ENCODE peak calls at places on chromosomes 5 and 9, in ten cellular contexts. G, Q, E, H, J, Y, X, I, R and F are unnamed samples.
A peak's percentile ranks its signal among the peaks of the same experiment; 100 is the strongest.

GRCh38 chr5:179288101-179288808 is 57.0 kb downstream of the ADAMTS2 start:
- DNase-seq in J (no peak), I (no peak), Y (peak; percentile 28), X (no peak), R (no peak), Q (no peak), E (no peak), H (no peak), G (no peak), F (peak; percentile 86)

GRCh38 chr9:87862536-87863268 is 20.0 kb upstream of the SPATA31E1 start:
- DNase-seq in I (peak; percentile 73), G (no peak), Y (no peak), H (peak; percentile 76), J (peak; percentile 88), X (no peak), E (no peak), Q (no peak), R (no peak), F (no peak)

GRCh38 chr9:2164268-2164667 is 149.1 kb downstream of the SMARCA2 start:
- DNase-seq in Y (no peak), G (no peak), J (no peak), E (no peak), Q (no peak), R (no peak), I (no peak), X (no peak), H (no peak), F (no peak)

GRCh38 chr5:174505621-174506020 is 218.8 kb upstream of the MSX2 start:
- DNase-seq in Q (no peak), I (peak; percentile 82), J (peak; percentile 60), R (no peak), G (no peak), X (no peak), E (no peak), H (no peak), Y (no peak), F (no peak)

GRCh38 chr5:169307648-169308047 is 6.7 kb upstream of the SLIT3 start:
- DNase-seq in Q (no peak), I (no peak), G (no peak), X (no peak), E (no peak), R (no peak), Y (no peak), J (no peak), H (no peak), F (no peak)

GRCh38 chr5:53568868-53569267 is 8.4 kb downstream of the NDUFS4 start:
- DNase-seq in Y (no peak), X (no peak), J (peak; percentile 23), H (no peak), Q (no peak), R (no peak), I (no peak), E (no peak), G (no peak), F (no peak)

GRCh38 chr5:142152383-142152730 is 43.8 kb downstream of the NDFIP1 start:
- DNase-seq in I (peak; percentile 13), Q (peak; percentile 85), J (peak; percentile 40), R (no peak), H (no peak), E (no peak), Y (no peak), X (no peak), G (no peak), F (no peak)

GRCh38 chr9:108897324-108898096 is 35.4 kb downstream of the ACTL7A start:
- DNase-seq in H (no peak), G (no peak), J (no peak), I (no peak), Q (no peak), X (no peak), R (no peak), Y (no peak), E (no peak), F (no peak)

GRCh38 chr5:143237664-143238063 is 165.8 kb downstream of the NR3C1 start:
- DNase-seq in Y (no peak), J (no peak), Q (no peak), R (no peak), X (no peak), G (no peak), E (no peak), I (no peak), H (no peak), F (no peak)

GRCh38 chr5:90994796-90995195 is 388.3 kb downstream of the ARRDC3 start:
- DNase-seq in H (no peak), E (no peak), Q (no peak), I (no peak), G (no peak), R (no peak), J (no peak), X (no peak), Y (no peak), F (no peak)

GRCh38 chr9:14251146-14252071 is 62.5 kb downstream of the NFIB start:
- DNase-seq in I (peak; percentile 92), J (peak; percentile 68), X (peak; percentile 96), Y (peak; percentile 79), G (peak; percentile 87), E (peak; percentile 76), R (peak; percentile 90), H (no peak), Q (peak; percentile 65), F (peak; percentile 76)

DNA sequence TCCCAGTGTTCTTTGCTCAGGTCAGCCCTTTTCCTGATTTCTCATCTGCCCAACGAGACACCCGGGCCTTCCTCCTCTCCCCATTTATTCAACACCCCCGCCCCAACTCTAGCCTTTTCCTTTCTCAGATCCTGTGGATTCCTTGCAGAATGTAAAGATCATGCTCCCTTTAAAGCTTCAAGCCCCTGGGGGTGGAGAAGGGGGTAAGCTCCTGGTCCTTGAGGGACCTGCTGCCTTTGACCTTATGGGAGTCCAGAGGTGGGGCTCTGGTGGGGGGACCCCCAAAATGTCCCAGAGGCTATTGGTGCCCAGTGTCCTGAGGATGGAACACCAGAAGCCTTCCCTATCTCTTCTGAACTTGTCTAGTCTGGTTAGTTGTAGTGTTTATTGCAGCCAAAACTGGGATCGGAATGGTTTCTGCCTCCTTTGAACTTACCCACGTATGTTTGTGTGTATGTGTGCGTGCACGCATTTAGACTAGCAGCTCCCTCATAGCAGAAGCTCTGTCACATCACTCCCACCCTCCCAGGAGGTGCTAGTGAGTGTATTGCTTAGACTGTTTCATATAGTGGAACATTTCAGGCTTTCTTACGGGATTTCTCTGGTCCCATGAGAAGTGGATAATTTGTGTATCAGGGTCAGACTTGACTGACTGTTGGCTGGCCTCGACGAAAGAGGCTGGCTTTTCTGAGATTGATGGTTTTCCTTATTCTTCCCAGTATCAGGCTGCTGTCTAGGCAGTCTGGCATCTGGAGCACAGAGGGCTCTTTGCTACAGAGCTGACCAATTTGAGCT is 1.1 kb downstream of the GALNT10 start:
- DNase-seq in Y (no peak), G (no peak), X (no peak), R (no peak), E (no peak), I (no peak), H (no peak), J (peak; percentile 59), Q (no peak), F (no peak)
- H3K4me3 ChIP-seq in Y (peak overlapping the region; percentile 90), G (peak overlapping the region; percentile 88), X (no peak overlapping the region), R (no peak overlapping the region), E (no peak overlapping the region), I (peak overlapping the region; percentile 77), H (peak overlapping the region; percentile 86), J (peak overlapping the region; percentile 80), Q (peak overlapping the region; percentile 69), F (peak overlapping the region; percentile 86)

DNA sequence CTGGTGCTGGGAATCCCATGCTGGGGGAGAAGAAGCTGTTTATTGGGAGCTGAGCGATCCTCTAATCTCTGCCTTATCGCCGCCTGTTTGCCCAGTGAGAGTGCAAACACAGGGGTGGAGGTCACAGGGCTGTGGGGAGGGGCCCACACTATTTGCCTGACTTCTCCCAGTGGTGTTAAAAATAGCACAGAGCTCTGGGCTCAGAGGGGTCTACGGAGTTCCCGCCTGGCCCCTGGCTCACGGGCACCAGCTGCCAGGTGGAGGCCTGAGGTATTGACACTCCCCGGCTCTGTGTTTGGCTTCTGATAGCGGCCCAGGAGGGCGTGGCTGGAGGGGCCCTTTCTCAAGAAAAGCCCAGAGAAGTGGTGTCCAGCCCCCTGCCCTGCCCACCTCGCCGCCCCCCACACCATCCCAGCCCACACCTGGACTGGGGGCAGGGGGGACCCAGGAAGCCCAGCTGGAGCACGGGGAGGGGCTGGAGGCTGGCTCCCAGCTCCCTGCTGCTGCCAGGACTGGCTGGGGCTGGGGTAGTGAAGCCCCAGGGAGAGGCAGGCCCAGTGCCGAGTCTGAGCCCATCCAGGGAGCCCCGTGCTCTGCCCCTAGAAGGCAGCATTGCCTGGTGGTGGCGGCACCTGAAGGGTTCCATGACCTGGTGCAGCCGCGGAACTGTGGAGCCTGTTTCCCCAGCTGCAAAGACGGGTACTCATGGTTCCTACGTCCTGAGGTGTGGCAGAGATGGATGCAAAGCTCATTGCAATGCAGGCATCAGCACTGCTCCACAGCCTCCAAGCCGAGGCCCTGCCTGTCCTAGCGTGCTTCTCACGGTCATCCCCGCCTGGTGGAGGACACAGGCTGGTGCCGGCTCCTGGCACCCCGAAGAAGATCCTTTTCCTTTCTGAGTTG is 35.7 kb upstream of the EGFL7 start:
- DNase-seq in Y (no peak), I (no peak), G (peak; percentile 4), E (peak; percentile 70), J (no peak), H (no peak), Q (no peak), X (peak; percentile 87), R (no peak), F (no peak)
- H3K4me1 ChIP-seq in Y (peaks cover 21% of the 10 kb centered on the region), I (no peaks in the 10 kb centered on the region), G (peaks cover 60% of the 10 kb centered on the region), E (peaks cover 59% of the 10 kb centered on the region), J (peaks cover 3% of the 10 kb centered on the region), H (peaks cover 51% of the 10 kb centered on the region), Q (no peaks in the 10 kb centered on the region), X (peaks cover 69% of the 10 kb centered on the region), R (peaks cover 36% of the 10 kb centered on the region), F (peaks cover 5% of the 10 kb centered on the region)

DNA sequence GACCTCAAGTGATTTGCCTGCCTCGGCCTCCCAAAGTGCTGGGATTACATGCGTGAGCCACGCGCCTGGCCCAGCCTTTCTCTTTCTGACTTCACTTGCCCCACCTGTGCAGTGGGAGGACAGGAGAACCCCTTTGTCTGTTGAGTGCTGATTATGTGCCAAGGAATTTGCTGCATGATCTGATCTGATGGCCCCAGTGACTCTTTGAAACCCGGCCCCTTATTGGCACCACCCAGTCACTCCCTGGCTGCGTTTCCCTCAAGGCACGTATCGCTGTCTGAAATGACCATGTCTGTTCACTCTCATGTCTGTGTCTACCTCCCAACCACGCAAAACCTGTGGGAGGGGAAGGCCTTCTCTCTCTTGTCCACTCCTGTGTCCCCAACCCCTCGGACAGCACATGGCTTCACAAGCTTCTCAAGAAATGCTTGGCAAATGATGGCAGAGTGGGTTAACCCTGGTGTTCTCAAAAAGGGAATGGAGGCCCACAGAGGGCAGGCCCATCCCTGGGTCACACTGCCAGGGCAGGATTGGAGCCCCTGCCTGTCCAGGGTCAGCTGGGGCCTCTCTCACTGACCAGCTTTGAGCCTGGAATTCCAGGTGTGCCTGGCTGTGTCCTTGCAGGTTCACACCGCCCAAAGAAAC is 21.9 kb downstream of the NEK6 start:
- DNase-seq in J (no peak), H (no peak), I (no peak), X (no peak), Q (no peak), Y (no peak), E (no peak), G (no peak), R (no peak), F (no peak)
- H3K4me3 ChIP-seq in J (no peak overlapping the region), H (no peak overlapping the region), I (no peak overlapping the region), X (no peak overlapping the region), Q (no peak overlapping the region), Y (no peak overlapping the region), E (no peak overlapping the region), G (no peak overlapping the region), R (no peak overlapping the region), F (peak overlapping the region; percentile 1)

DNA sequence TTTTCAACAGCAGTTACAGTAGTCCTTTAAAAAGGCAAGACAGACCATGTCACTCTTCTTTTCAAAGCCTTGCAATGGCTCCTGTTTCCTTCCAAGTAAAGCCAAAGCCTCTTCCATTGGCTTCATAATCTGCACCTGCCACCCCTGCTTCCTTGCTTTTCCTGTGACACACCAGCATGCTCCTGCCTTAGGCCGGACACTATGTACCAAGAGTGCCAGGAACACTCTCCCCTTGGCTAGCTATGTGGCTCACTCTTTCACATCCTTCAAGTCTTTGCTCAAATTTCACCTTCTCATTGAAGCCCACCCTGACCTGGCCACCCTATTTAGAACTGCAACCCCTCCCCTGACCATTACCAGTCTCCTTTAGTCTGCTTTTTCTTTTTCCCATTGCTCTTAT is 22.2 kb upstream of the TRAF1 start:
- DNase-seq in G (no peak), Y (no peak), I (no peak), H (no peak), X (no peak), J (no peak), Q (no peak), R (no peak), E (no peak), F (peak; percentile 66)
- H3K4me1 ChIP-seq in G (no peaks in the 10 kb centered on the region), Y (no peaks in the 10 kb centered on the region), I (peaks cover 26% of the 10 kb centered on the region), H (peaks cover 8% of the 10 kb centered on the region), X (no peaks in the 10 kb centered on the region), J (peaks cover 4% of the 10 kb centered on the region), Q (peaks cover 18% of the 10 kb centered on the region), R (peaks cover 7% of the 10 kb centered on the region), E (no peaks in the 10 kb centered on the region), F (peaks cover 59% of the 10 kb centered on the region)